ENCODE peak calls at places on chromosomes 5 and 9, in six cellular contexts. One of them, this sample, is unnamed.

GRCh38 chr5:32445831-32446614 is 1.5 kb upstream of the ZFR start:
- DNase-seq in activated CD4-positive, CD25-positive, alpha-beta regulatory T cell treated with anti-CD3 and anti-CD28 coated beads, Interleukin-2, amount 50 U/mL, for 72 hours: no peak
- DNase-seq in BJ: no peak
- DNase-seq in effector CD4-positive, alpha-beta T cell: no peak
- DNase-seq in T-helper 17 cell: no peak
- DNase-seq in retina: peak; percentile 12
- DNase-seq in this sample: no peak

GRCh38 chr5:18789216-18789615 is 1155.0 kb downstream of the TAF11L14 start:
- DNase-seq in activated CD4-positive, CD25-positive, alpha-beta regulatory T cell treated with anti-CD3 and anti-CD28 coated beads, Interleukin-2, amount 50 U/mL, for 72 hours: no peak
- DNase-seq in BJ: no peak
- DNase-seq in effector CD4-positive, alpha-beta T cell: no peak
- DNase-seq in T-helper 17 cell: no peak
- DNase-seq in retina: no peak
- DNase-seq in this sample: no peak

GRCh38 chr9:81410201-81410600 is 279.1 kb downstream of the TLE1 start:
- DNase-seq in activated CD4-positive, CD25-positive, alpha-beta regulatory T cell treated with anti-CD3 and anti-CD28 coated beads, Interleukin-2, amount 50 U/mL, for 72 hours: no peak
- DNase-seq in BJ: peak; percentile 49
- DNase-seq in effector CD4-positive, alpha-beta T cell: no peak
- DNase-seq in T-helper 17 cell: no peak
- DNase-seq in retina: no peak
- DNase-seq in this sample: no peak

GRCh38 chr9:116383956-116384355 is 230.4 kb downstream of the PAPPA start:
- DNase-seq in activated CD4-positive, CD25-positive, alpha-beta regulatory T cell treated with anti-CD3 and anti-CD28 coated beads, Interleukin-2, amount 50 U/mL, for 72 hours: no peak
- DNase-seq in BJ: no peak
- DNase-seq in effector CD4-positive, alpha-beta T cell: no peak
- DNase-seq in T-helper 17 cell: no peak
- DNase-seq in retina: no peak
- DNase-seq in this sample: no peak

GRCh38 chr5:6448622-6449464 is at the start of gene UBE2QL1:
- DNase-seq in activated CD4-positive, CD25-positive, alpha-beta regulatory T cell treated with anti-CD3 and anti-CD28 coated beads, Interleukin-2, amount 50 U/mL, for 72 hours: no peak
- DNase-seq in BJ: no peak
- DNase-seq in effector CD4-positive, alpha-beta T cell: no peak
- DNase-seq in T-helper 17 cell: no peak
- DNase-seq in retina: peak; percentile 76
- DNase-seq in this sample: peak; percentile 14

GRCh38 chr5:67065697-67066096 is 130.9 kb downstream of the CD180 start:
- DNase-seq in activated CD4-positive, CD25-positive, alpha-beta regulatory T cell treated with anti-CD3 and anti-CD28 coated beads, Interleukin-2, amount 50 U/mL, for 72 hours: no peak
- DNase-seq in BJ: no peak
- DNase-seq in effector CD4-positive, alpha-beta T cell: no peak
- DNase-seq in T-helper 17 cell: no peak
- DNase-seq in retina: no peak
- DNase-seq in this sample: no peak

GRCh38 chr5:152072076-152072475 is 147.4 kb upstream of the GLRA1 start:
- DNase-seq in activated CD4-positive, CD25-positive, alpha-beta regulatory T cell treated with anti-CD3 and anti-CD28 coated beads, Interleukin-2, amount 50 U/mL, for 72 hours: no peak
- DNase-seq in BJ: no peak
- DNase-seq in effector CD4-positive, alpha-beta T cell: no peak
- DNase-seq in T-helper 17 cell: no peak
- DNase-seq in retina: no peak
- DNase-seq in this sample: no peak

GRCh38 chr9:38423939-38424843 is at the start of gene IGFBPL1:
- DNase-seq in activated CD4-positive, CD25-positive, alpha-beta regulatory T cell treated with anti-CD3 and anti-CD28 coated beads, Interleukin-2, amount 50 U/mL, for 72 hours: no peak
- DNase-seq in BJ: no peak
- DNase-seq in effector CD4-positive, alpha-beta T cell: no peak
- DNase-seq in T-helper 17 cell: no peak
- DNase-seq in retina: peak; percentile 86
- DNase-seq in this sample: peak; percentile 7

GRCh38 chr5:56244676-56245075 is 11.5 kb upstream of the ANKRD55 start:
- DNase-seq in activated CD4-positive, CD25-positive, alpha-beta regulatory T cell treated with anti-CD3 and anti-CD28 coated beads, Interleukin-2, amount 50 U/mL, for 72 hours: no peak
- DNase-seq in BJ: no peak
- DNase-seq in effector CD4-positive, alpha-beta T cell: no peak
- DNase-seq in T-helper 17 cell: no peak
- DNase-seq in retina: no peak
- DNase-seq in this sample: no peak

GRCh38 chr5:119742311-119742710 is 113.0 kb downstream of the FAM170A start:
- DNase-seq in activated CD4-positive, CD25-positive, alpha-beta regulatory T cell treated with anti-CD3 and anti-CD28 coated beads, Interleukin-2, amount 50 U/mL, for 72 hours: no peak
- DNase-seq in BJ: no peak
- DNase-seq in effector CD4-positive, alpha-beta T cell: no peak
- DNase-seq in T-helper 17 cell: no peak
- DNase-seq in retina: no peak
- DNase-seq in this sample: no peak

GRCh38 chr9:108439967-108440366 is 415.8 kb downstream of the ACTL7B start:
- DNase-seq in activated CD4-positive, CD25-positive, alpha-beta regulatory T cell treated with anti-CD3 and anti-CD28 coated beads, Interleukin-2, amount 50 U/mL, for 72 hours: no peak
- DNase-seq in BJ: peak; percentile 76
- DNase-seq in effector CD4-positive, alpha-beta T cell: no peak
- DNase-seq in T-helper 17 cell: no peak
- DNase-seq in retina: no peak
- DNase-seq in this sample: no peak

GRCh38 chr5:93644760-93645159 is 61.7 kb downstream of the NR2F1 start:
- DNase-seq in activated CD4-positive, CD25-positive, alpha-beta regulatory T cell treated with anti-CD3 and anti-CD28 coated beads, Interleukin-2, amount 50 U/mL, for 72 hours: no peak
- DNase-seq in BJ: no peak
- DNase-seq in effector CD4-positive, alpha-beta T cell: no peak
- DNase-seq in T-helper 17 cell: no peak
- DNase-seq in retina: no peak
- DNase-seq in this sample: no peak

GRCh38 chr5:139833525-139833924 is 37.9 kb downstream of the PSD2 start:
- DNase-seq in activated CD4-positive, CD25-positive, alpha-beta regulatory T cell treated with anti-CD3 and anti-CD28 coated beads, Interleukin-2, amount 50 U/mL, for 72 hours: no peak
- DNase-seq in BJ: no peak
- DNase-seq in effector CD4-positive, alpha-beta T cell: no peak
- DNase-seq in T-helper 17 cell: no peak
- DNase-seq in retina: no peak
- DNase-seq in this sample: no peak

GRCh38 chr9:73847536-73847935 is 649.6 kb upstream of the RORB start:
- DNase-seq in activated CD4-positive, CD25-positive, alpha-beta regulatory T cell treated with anti-CD3 and anti-CD28 coated beads, Interleukin-2, amount 50 U/mL, for 72 hours: no peak
- DNase-seq in BJ: no peak
- DNase-seq in effector CD4-positive, alpha-beta T cell: no peak
- DNase-seq in T-helper 17 cell: no peak
- DNase-seq in retina: no peak
- DNase-seq in this sample: no peak

GRCh38 chr9:124342946-124343485 is 72.2 kb downstream of the PSMB7 start:
- DNase-seq in activated CD4-positive, CD25-positive, alpha-beta regulatory T cell treated with anti-CD3 and anti-CD28 coated beads, Interleukin-2, amount 50 U/mL, for 72 hours: no peak
- DNase-seq in BJ: peak; percentile 63
- DNase-seq in effector CD4-positive, alpha-beta T cell: no peak
- DNase-seq in T-helper 17 cell: no peak
- DNase-seq in retina: no peak
- DNase-seq in this sample: no peak

GRCh38 chr5:54212331-54212730 is 98.0 kb downstream of the ARL15 start:
- DNase-seq in activated CD4-positive, CD25-positive, alpha-beta regulatory T cell treated with anti-CD3 and anti-CD28 coated beads, Interleukin-2, amount 50 U/mL, for 72 hours: no peak
- DNase-seq in BJ: no peak
- DNase-seq in effector CD4-positive, alpha-beta T cell: no peak
- DNase-seq in T-helper 17 cell: no peak
- DNase-seq in retina: no peak
- DNase-seq in this sample: no peak

GRCh38 chr5:109939109-109939682 is 249.5 kb downstream of the MAN2A1 start:
- DNase-seq in activated CD4-positive, CD25-positive, alpha-beta regulatory T cell treated with anti-CD3 and anti-CD28 coated beads, Interleukin-2, amount 50 U/mL, for 72 hours: no peak
- DNase-seq in BJ: no peak
- DNase-seq in effector CD4-positive, alpha-beta T cell: no peak
- DNase-seq in T-helper 17 cell: no peak
- DNase-seq in retina: no peak
- DNase-seq in this sample: no peak

GRCh38 chr5:154242964-154243376 is 52.4 kb downstream of the GALNT10 start:
- DNase-seq in activated CD4-positive, CD25-positive, alpha-beta regulatory T cell treated with anti-CD3 and anti-CD28 coated beads, Interleukin-2, amount 50 U/mL, for 72 hours: no peak
- DNase-seq in BJ: no peak
- DNase-seq in effector CD4-positive, alpha-beta T cell: no peak
- DNase-seq in T-helper 17 cell: no peak
- DNase-seq in retina: no peak
- DNase-seq in this sample: no peak

GRCh38 chr5:10562202-10563131 is 1.4 kb upstream of the ANKRD33B start:
- DNase-seq in activated CD4-positive, CD25-positive, alpha-beta regulatory T cell treated with anti-CD3 and anti-CD28 coated beads, Interleukin-2, amount 50 U/mL, for 72 hours: no peak
- DNase-seq in BJ: no peak
- DNase-seq in effector CD4-positive, alpha-beta T cell: no peak
- DNase-seq in T-helper 17 cell: no peak
- DNase-seq in retina: no peak
- DNase-seq in this sample: peak; percentile 15

GRCh38 chr5:75510836-75511434 is 494 bp downstream of the CERT1 start:
- DNase-seq in activated CD4-positive, CD25-positive, alpha-beta regulatory T cell treated with anti-CD3 and anti-CD28 coated beads, Interleukin-2, amount 50 U/mL, for 72 hours: peak; percentile 60
- DNase-seq in BJ: no peak
- DNase-seq in effector CD4-positive, alpha-beta T cell: peak; percentile 33
- DNase-seq in T-helper 17 cell: peak; percentile 44
- DNase-seq in retina: peak; percentile 93
- DNase-seq in this sample: peak; percentile 37

GRCh38 chr5:34749431-34749872 is 89.5 kb upstream of the TTC23L start:
- DNase-seq in activated CD4-positive, CD25-positive, alpha-beta regulatory T cell treated with anti-CD3 and anti-CD28 coated beads, Interleukin-2, amount 50 U/mL, for 72 hours: no peak
- DNase-seq in BJ: no peak
- DNase-seq in effector CD4-positive, alpha-beta T cell: no peak
- DNase-seq in T-helper 17 cell: no peak
- DNase-seq in retina: no peak
- DNase-seq in this sample: no peak

GRCh38 chr5:131171276-131171815 is 602 bp downstream of the LYRM7 start:
- DNase-seq in activated CD4-positive, CD25-positive, alpha-beta regulatory T cell treated with anti-CD3 and anti-CD28 coated beads, Interleukin-2, amount 50 U/mL, for 72 hours: no peak
- DNase-seq in BJ: no peak
- DNase-seq in effector CD4-positive, alpha-beta T cell: peak; percentile 6
- DNase-seq in T-helper 17 cell: no peak
- DNase-seq in retina: no peak
- DNase-seq in this sample: peak; percentile 57

GRCh38 chr9:249025-249424 is 34.4 kb downstream of the DOCK8 start:
- DNase-seq in activated CD4-positive, CD25-positive, alpha-beta regulatory T cell treated with anti-CD3 and anti-CD28 coated beads, Interleukin-2, amount 50 U/mL, for 72 hours: no peak
- DNase-seq in BJ: no peak
- DNase-seq in effector CD4-positive, alpha-beta T cell: peak; percentile 12
- DNase-seq in T-helper 17 cell: peak; percentile 13
- DNase-seq in retina: no peak
- DNase-seq in this sample: peak; percentile 36